ENCODE peak calls at places on chromosomes 6 and 20, in six cellular contexts. K, E, H, F, Y and B are unnamed samples.

GRCh38 chr6:15330174-15330934 is 84.5 kb downstream of the JARID2 start:
- DNase-seq in K (no peak), E (no peak), H (no peak), F (no peak), Y (peak; percentile 42), B (no peak)

GRCh38 chr6:165729307-165729936 is 66.4 kb upstream of the PDE10A start:
- DNase-seq in K (peak; percentile 40), E (peak; percentile 15), H (no peak), F (peak; percentile 29), Y (peak; percentile 10), B (no peak)

GRCh38 chr6:130575557-130575956 is 209.7 kb downstream of the TMEM200A start:
- DNase-seq in K (no peak), E (no peak), H (no peak), F (no peak), Y (no peak), B (no peak)

GRCh38 chr6:15305496-15305895 is 59.6 kb downstream of the JARID2 start:
- DNase-seq in K (no peak), E (no peak), H (no peak), F (no peak), Y (no peak), B (no peak)

GRCh38 chr20:2293971-2294370 is 1.8 kb upstream of the TGM3 start:
- DNase-seq in K (no peak), E (no peak), H (no peak), F (no peak), Y (no peak), B (no peak)

GRCh38 chr6:47700596-47700995 is 2.2 kb downstream of the ADGRF4 start:
- DNase-seq in K (no peak), E (no peak), H (no peak), F (no peak), Y (no peak), B (no peak)

GRCh38 chr6:21730533-21730932 is 137.0 kb downstream of the SOX4 start:
- DNase-seq in K (no peak), E (no peak), H (no peak), F (no peak), Y (no peak), B (no peak)

GRCh38 chr6:1613631-1614447 is 4.1 kb downstream of the FOXC1 start:
- DNase-seq in K (peak; percentile 87), E (no peak), H (no peak), F (no peak), Y (peak; percentile 47), B (peak; percentile 78)

GRCh38 chr20:64212750-64213149 is 42.8 kb upstream of the PCMTD2 start:
- DNase-seq in K (no peak), E (no peak), H (no peak), F (peak; percentile 33), Y (peak; percentile 63), B (no peak)

GRCh38 chr6:136035378-136036070 is 184.0 kb downstream of the PDE7B start:
- DNase-seq in K (no peak), E (no peak), H (no peak), F (peak; percentile 31), Y (peak; percentile 72), B (no peak)

GRCh38 chr6:100468966-100469859 is 4.5 kb upstream of the SIM1 start:
- DNase-seq in K (no peak), E (no peak), H (no peak), F (no peak), Y (no peak), B (peak; percentile 47)

GRCh38 chr20:10449270-10449669 is 14.2 kb downstream of the SLX4IP start:
- DNase-seq in K (no peak), E (no peak), H (no peak), F (no peak), Y (no peak), B (no peak)

GRCh38 chr20:40339661-40340449 is 349.2 kb downstream of the MAFB start:
- DNase-seq in K (no peak), E (no peak), H (no peak), F (peak; percentile 3), Y (no peak), B (no peak)

DNA sequence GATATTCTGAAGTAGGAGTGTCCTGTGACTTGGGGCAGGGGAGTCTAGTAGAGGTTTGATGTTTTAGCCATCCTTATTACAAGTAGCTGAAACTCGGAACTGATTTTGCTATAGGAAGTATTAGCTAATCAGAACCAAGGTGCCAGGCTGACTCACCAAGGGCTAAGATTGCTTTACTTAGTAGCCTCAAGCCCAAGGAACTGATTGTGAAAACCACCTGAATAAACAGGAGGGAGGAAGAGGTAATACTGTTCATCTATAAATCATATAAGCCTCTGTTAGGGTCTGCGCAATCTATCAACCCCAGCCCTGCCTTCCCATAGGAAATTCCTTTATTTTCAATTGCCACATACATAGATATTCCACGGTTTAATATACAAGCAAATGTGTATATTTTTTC is 54.4 kb downstream of the GNAS start:
- DNase-seq in K (no peak), E (no peak), H (no peak), F (peak; percentile 71), Y (peak; percentile 79), B (no peak)
- H3K4me1 ChIP-seq in K (no peaks in the 10 kb centered on the region), E (peaks cover 17% of the 10 kb centered on the region), H (no peaks in the 10 kb centered on the region), F (peaks cover 6% of the 10 kb centered on the region), Y (peaks cover 12% of the 10 kb centered on the region), B (no peaks in the 10 kb centered on the region)

GRCh38 chr6:3287976-3288707 is 29.4 kb downstream of the PSMG4 start:
- DNase-seq in K (no peak), E (no peak), H (no peak), F (no peak), Y (no peak), B (no peak)
- H2BK15ac ChIP-seq in K (no peak overlapping the region), E (no peak overlapping the region), H (no peak overlapping the region), F (no peak overlapping the region), Y (no peak overlapping the region), B (no peak overlapping the region)

GRCh38 chr6:3032986-3033385 is 33.3 kb downstream of the NQO2 start:
- DNase-seq in K (no peak), E (no peak), H (no peak), F (no peak), Y (peak; percentile 61), B (no peak)

GRCh38 chr6:3031857-3032256 is 32.2 kb downstream of the NQO2 start:
- DNase-seq in K (no peak), E (no peak), H (no peak), F (no peak), Y (no peak), B (no peak)

GRCh38 chr6:3022765-3023662 is 23.3 kb downstream of the NQO2 start:
- DNase-seq in K (peak; percentile 62), E (no peak), H (no peak), F (no peak), Y (no peak), B (peak; percentile 48)

GRCh38 chr6:3023663-3024483 is 24.2 kb downstream of the NQO2 start:
- DNase-seq in K (peak; percentile 92), E (no peak), H (peak; percentile 75), F (peak; percentile 90), Y (peak; percentile 86), B (peak; percentile 89)

DNA sequence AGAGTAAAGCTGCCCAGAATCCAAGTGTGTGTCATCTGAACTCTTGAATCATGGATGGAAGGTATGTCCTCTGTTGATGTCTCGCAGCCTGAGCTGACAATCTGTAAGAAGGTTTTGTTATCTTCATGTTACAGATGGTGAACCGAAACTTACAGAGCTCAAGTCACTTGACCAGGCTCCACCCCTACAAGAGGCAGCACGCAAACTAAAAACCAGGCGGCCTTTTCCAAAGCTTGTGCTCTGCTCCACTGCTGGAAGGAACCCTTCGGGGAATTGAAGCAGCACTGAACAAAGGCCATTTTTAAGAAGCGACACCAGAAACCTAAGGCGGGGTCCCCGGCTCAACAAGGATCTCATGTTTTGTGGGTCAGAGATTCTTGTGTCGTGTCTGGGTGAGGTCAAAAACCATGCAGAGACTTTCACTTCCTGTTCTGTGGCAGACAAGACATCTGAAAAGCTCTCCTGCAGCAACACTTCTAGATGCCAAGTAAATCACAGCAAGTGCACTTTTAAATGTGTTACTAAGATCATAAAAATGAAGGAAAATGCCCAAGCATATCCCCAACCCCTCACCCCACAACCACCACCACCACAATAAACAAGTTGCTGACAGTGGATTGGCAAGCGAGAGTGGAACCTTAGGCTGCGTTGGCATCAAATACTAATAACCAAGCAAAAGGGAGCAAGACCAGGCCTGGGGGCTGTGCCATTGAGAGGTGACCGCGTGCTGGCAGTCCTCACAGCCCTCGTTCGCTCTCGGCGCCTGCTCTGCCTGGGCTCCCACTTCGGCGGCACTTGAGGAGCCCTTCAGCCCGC is 27.3 kb downstream of the NQO2 start:
- DNase-seq in K (no peak), E (no peak), H (no peak), F (peak; percentile 22), Y (peak; percentile 72), B (no peak)
- H3K4me1 ChIP-seq in K (peaks cover 9% of the 10 kb centered on the region), E (peaks cover 25% of the 10 kb centered on the region), H (peaks cover 7% of the 10 kb centered on the region), F (peaks cover 7% of the 10 kb centered on the region), Y (peaks cover 12% of the 10 kb centered on the region), B (peaks cover 4% of the 10 kb centered on the region)

DNA sequence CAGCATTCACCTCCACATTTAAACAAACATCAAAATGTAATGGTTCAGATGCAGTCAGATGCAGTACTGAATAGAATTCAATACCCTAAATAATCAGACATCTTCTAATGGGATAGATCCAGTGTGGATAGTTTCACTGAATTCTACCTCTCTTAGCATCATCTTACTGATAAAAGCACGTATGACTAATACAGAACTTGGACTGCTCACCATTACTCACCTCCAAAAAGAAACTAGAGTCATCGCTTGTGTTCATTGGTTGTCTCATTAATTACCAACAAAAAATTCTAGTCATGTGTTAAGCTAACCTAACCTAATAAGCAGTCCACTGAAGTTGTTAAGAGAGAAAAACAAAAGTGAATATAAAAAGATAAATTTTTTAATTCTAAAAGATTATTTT is 165.9 kb upstream of the IRAK1BP1 start:
- DNase-seq in K (no peak), E (no peak), H (no peak), F (no peak), Y (peak; percentile 70), B (no peak)
- H2BK15ac ChIP-seq in K (no peak overlapping the region), E (no peak overlapping the region), H (no peak overlapping the region), F (no peak overlapping the region), Y (no peak overlapping the region), B (no peak overlapping the region)

DNA sequence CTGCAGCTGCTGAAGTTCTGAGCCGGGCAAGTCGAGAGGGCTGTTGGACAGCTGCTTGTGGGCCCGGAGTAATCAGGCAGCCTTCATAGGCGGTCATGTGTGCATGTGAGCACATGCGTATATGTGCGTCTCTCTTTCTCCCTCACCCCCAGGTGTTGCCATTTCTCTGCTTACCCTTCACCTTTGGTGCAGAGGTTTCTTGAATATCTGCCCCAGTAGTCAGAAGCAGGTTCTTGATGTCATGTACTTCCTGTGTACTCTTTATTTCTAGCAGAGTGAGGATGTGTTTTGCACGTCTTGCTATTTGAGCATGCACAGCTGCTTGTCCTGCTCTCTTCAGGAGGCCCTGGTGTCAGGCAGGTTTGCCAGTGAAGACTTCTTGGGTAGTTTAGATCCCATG is 21.2 kb upstream of the MAPK13 start:
- DNase-seq in K (no peak), E (no peak), H (no peak), F (no peak), Y (no peak), B (no peak)
- H3K4me1 ChIP-seq in K (no peaks in the 10 kb centered on the region), E (no peaks in the 10 kb centered on the region), H (no peaks in the 10 kb centered on the region), F (peaks cover 2% of the 10 kb centered on the region), Y (no peaks in the 10 kb centered on the region), B (no peaks in the 10 kb centered on the region)

GRCh38 chr6:66883453-66883852 is 1176.4 kb upstream of the EYS start:
- DNase-seq in K (no peak), E (no peak), H (no peak), F (no peak), Y (no peak), B (no peak)
- H2BK15ac ChIP-seq in K (no peak overlapping the region), E (no peak overlapping the region), H (no peak overlapping the region), F (no peak overlapping the region), Y (no peak overlapping the region), B (no peak overlapping the region)